ENCODE peak calls at places on chromosome 19, in four cellular contexts. T is body of pancreas; V is CD4-positive, CD25-positive, alpha-beta regulatory T cell; U is heart right ventricle. K is an unnamed sample. For H3K27me3, the result is how much of the 10 kb centered on the place peaks cover.

GRCh38 chr19:51702103-51702753 is 9.1 kb downstream of the SPACA6 start:
- DNase-seq in T (peak), V (no peak), U (peak), K (peak)

GRCh38 chr19:35216833-35217707 is 11.5 kb downstream of the FAM187B start:
- DNase-seq in T (peak), V (peak), U (no peak), K (no peak)

GRCh38 chr19:30014770-30015169 is 72.7 kb downstream of the URI1 start:
- DNase-seq in U (no peak), T (no peak), V (no peak), K (no peak)

GRCh38 chr19:44762033-44762432 is 13.5 kb downstream of the BCL3 start:
- DNase-seq in U (no peak), V (no peak), T (no peak), K (no peak)

GRCh38 chr19:44141191-44142013 is at the start of gene ZNF234:
- DNase-seq in V (peak), U (peak), T (peak), K (peak)

GRCh38 chr19:56253737-56254136 is 18.8 kb upstream of the EDDM13 start:
- DNase-seq in V (peak), U (no peak), T (no peak), K (peak)

GRCh38 chr19:42140125-42140754 is 8.0 kb upstream of the POU2F2 start:
- DNase-seq in T (peak), U (peak), V (no peak), K (peak)

GRCh38 chr19:55095260-55096060 is 19.8 kb downstream of the EPS8L1 start:
- DNase-seq in U (no peak), V (no peak), T (no peak), K (no peak)

GRCh38 chr19:55993492-55993891 is 6.9 kb downstream of the NLRP5 start:
- DNase-seq in U (no peak), V (no peak), T (no peak), K (no peak)

GRCh38 chr19:16825312-16826168 is 3.7 kb upstream of the SIN3B start:
- DNase-seq in U (peak), T (peak), V (no peak), K (peak)

GRCh38 chr19:1488282-1488601 is 1.9 kb downstream of the PCSK4 start:
- DNase-seq in U (no peak), V (no peak), T (no peak), K (no peak)

GRCh38 chr19:43780706-43781525 is at the start of gene KCNN4:
- DNase-seq in U (no peak), T (no peak), V (peak), K (peak)

GRCh38 chr19:35132254-35132653 is 2.6 kb downstream of the LGI4 start:
- DNase-seq in T (no peak), U (no peak), V (no peak), K (no peak)

GRCh38 chr19:40603071-40603718 is 2.0 kb downstream of the LTBP4 start:
- DNase-seq in U (no peak), V (peak), T (no peak), K (no peak)

DNA sequence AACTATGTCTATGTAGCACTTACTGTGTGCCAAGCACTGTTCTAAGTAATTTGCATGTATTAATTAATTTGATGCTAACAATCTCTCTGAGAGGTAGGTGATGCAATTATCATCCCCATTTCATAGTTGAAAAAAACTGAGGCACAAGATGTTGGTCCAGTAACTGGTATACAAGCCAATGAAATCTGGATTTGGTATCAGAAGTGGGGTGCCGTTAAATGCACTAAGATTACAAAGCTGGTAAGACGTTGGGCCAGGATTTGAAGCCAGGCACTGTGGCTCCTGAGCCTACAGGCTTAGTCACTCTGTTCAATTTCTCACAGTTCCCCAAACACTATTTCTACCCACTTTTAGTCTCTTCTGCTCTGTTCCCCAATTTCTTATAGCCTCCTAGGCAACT is 70.4 kb upstream of the CACNA1A start:
- DNase-seq in T (no peak), U (no peak), V (no peak), K (no peak)
- H3K27me3 ChIP-seq in T (under half), U (under half), V (under half), K (under half)

DNA sequence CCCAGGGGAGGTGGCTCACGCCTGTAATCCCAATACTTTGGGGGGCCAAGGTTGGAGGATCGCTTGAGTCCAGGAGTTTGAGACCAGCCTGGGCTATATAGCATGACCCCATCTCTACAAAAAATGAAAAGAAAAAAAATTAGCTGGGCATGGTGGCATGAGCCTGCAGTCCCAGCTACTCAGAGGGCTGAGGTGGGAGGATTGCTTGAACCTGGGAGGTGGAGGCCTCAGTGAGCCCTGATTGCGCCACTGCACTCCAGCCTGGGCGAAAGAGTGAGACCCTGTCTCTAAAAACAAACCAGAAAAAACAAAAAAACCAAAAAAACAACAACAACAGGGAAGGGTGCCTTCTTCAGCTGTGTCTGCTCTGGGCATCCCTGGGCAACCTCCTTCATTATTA is 499 bp upstream of the MYO1F start:
- DNase-seq in T (no peak), U (no peak), V (no peak), K (no peak)
- H3K4me3 ChIP-seq in T (no peak), U (no peak), V (peak), K (no peak)

GRCh38 chr19:6109947-6110346 is 353 bp downstream of the RFX2 start:
- DNase-seq in V (no peak), U (no peak), T (no peak), K (no peak)
- H3K27me3 ChIP-seq in V (under half), U (under half), T (under half), K (under half)

GRCh38 chr19:3149526-3150505 is 14.0 kb downstream of the GNA15 start:
- DNase-seq in U (no peak), V (no peak), T (no peak), K (no peak)
- H3K4me3 ChIP-seq in U (no peak), V (no peak), T (no peak), K (no peak)

DNA sequence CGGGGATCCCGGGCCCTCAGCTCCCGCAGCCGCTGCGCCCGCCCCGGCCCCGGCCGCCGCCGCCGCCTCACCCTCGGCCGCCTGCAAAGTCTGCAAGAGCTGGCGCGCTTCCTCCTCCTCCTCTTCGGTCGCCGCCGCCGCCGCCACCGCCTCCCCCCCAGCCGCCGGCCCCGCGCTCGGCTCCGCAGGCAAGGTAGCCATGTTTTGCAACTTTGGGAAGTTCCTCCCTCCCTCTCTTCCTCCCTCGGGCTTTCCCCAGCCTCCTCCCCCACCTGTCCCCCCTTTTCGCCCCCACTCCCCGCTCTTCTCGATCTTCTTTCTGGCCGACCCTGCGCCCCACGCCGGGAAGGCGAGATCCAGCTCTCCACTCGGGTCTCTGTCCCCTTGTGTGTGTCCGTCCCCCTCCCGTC is 403 bp downstream of the SIX5 start:
- DNase-seq in V (no peak), T (peak), U (peak), K (peak)
- H3K27me3 ChIP-seq in V (under half), T (under half), U (under half), K (under half)

GRCh38 chr19:18833849-18834643 is 2.3 kb downstream of the UPF1 start:
- DNase-seq in U (no peak), V (no peak), T (no peak), K (peak)
- H3K4me3 ChIP-seq in U (peak), V (peak), T (peak), K (peak)

GRCh38 chr19:50417850-50418185 is 920 bp upstream of the SPIB start:
- DNase-seq in U (no peak), V (no peak), T (no peak), K (no peak)
- H3K27me3 ChIP-seq in U (under half), V (under half), T (under half), K (under half)

K was measured in adipocyte.